ENCODE peak calls at places on chromosome X, in four cellular contexts. G, Z, S and D are unnamed samples.

GRCh38 chrX:57516491-57516890 is 75.3 kb upstream of the ZXDB start:
- DNase-seq in G (no peak), Z (no peak), S (no peak), D (no peak)

GRCh38 chrX:37817579-37817978 is 29.8 kb downstream of the DYNLT3 start:
- DNase-seq in G (no peak), Z (no peak), S (no peak), D (no peak)

GRCh38 chrX:146346102-146346501 is 463.5 kb upstream of the CXorf51B start:
- DNase-seq in G (no peak), Z (no peak), S (no peak), D (no peak)

GRCh38 chrX:15617111-15617510 is 16.4 kb upstream of the ACE2 start:
- DNase-seq in G (no peak), Z (no peak), S (no peak), D (no peak)

GRCh38 chrX:153782324-153782723 is 1.5 kb downstream of the SRPK3 start:
- DNase-seq in G (no peak), Z (no peak), S (no peak), D (no peak)

GRCh38 chrX:107713205-107714195 is 62.1 kb downstream of the TSC22D3 start:
- DNase-seq in G (no peak), Z (no peak), S (no peak), D (no peak)

GRCh38 chrX:11499076-11500044 is 166.4 kb downstream of the ARHGAP6 start:
- DNase-seq in G (no peak), Z (no peak), S (no peak), D (no peak)

GRCh38 chrX:121000589-121000988 is 15.0 kb upstream of the CT47A1 start:
- DNase-seq in G (no peak), Z (no peak), S (no peak), D (no peak)

GRCh38 chrX:84175943-84176342 is 12.1 kb downstream of the RPS6KA6 start:
- DNase-seq in G (no peak), Z (no peak), S (no peak), D (no peak)